ENCODE peak calls at places on chromosome 6, in four cellular contexts. J is fibroblast of lung, C is brain microvascular endothelial cell, G is NB4. Y is an unnamed sample.

GRCh38 chr6:69985180-69985579 is 118.8 kb downstream of the COL19A1 start:
- DNase-seq in G (no peak), J (no peak), C (no peak), Y (peak)

GRCh38 chr6:100574836-100575235 is 110.1 kb upstream of the SIM1 start:
- DNase-seq in C (no peak), J (no peak), G (no peak), Y (no peak)

GRCh38 chr6:4970739-4971395 is 33.0 kb downstream of the RPP40 start:
- DNase-seq in C (no peak), G (no peak), J (no peak), Y (no peak)

GRCh38 chr6:169452869-169453186 is 199.2 kb upstream of the THBS2 start:
- DNase-seq in G (no peak), J (no peak), C (no peak), Y (no peak)

GRCh38 chr6:10386260-10386659 is 28.6 kb downstream of the TFAP2A start:
- DNase-seq in G (no peak), J (no peak), C (no peak), Y (no peak)

GRCh38 chr6:113690255-113690956 is 166.7 kb upstream of the MARCKS start:
- DNase-seq in C (peak), J (peak), G (peak), Y (peak)

GRCh38 chr6:139409026-139409425 is 34.6 kb upstream of the CITED2 start:
- DNase-seq in G (no peak), J (peak), C (peak), Y (no peak)

GRCh38 chr6:158642097-158642601 is 2.4 kb downstream of the DYNLT1 start:
- DNase-seq in G (no peak), C (peak), J (peak), Y (peak)

GRCh38 chr6:43855247-43855646 is 85.2 kb downstream of the VEGFA start:
- DNase-seq in G (peak), C (no peak), J (no peak), Y (no peak)

GRCh38 chr6:74320076-74320475 is 624.1 kb downstream of the CD109 start:
- DNase-seq in J (no peak), G (no peak), C (no peak), Y (no peak)

GRCh38 chr6:36544228-36544627 is 3.1 kb downstream of the STK38 start:
- DNase-seq in J (peak), G (peak), C (no peak), Y (no peak)

GRCh38 chr6:35019831-35020230 is 121.3 kb downstream of the TCP11 start:
- DNase-seq in J (no peak), C (no peak), G (no peak), Y (no peak)

GRCh38 chr6:158049055-158050028 is 67.7 kb downstream of the SYNJ2 start:
- DNase-seq in G (no peak), J (no peak), C (no peak), Y (no peak)

GRCh38 chr6:85580878-85581267 is 12.8 kb downstream of the SNX14 start:
- DNase-seq in C (peak), G (no peak), J (peak), Y (no peak)

GRCh38 chr6:52815167-52816092 is 11.8 kb upstream of the GSTA1 start:
- DNase-seq in G (peak), C (peak), J (peak), Y (no peak)

GRCh38 chr6:11231564-11232176 is 798 bp downstream of the NEDD9 start:
- DNase-seq in J (peak), C (no peak), G (no peak), Y (no peak)

GRCh38 chr6:44825284-44825683 is 437.8 kb downstream of the CDC5L start:
- DNase-seq in C (no peak), J (no peak), G (no peak), Y (no peak)

GRCh38 chr6:15429146-15430110 is 183.6 kb downstream of the JARID2 start:
- DNase-seq in J (peak), C (peak), G (peak), Y (peak)

GRCh38 chr6:56368484-56368883 is 121.1 kb upstream of the COL21A1 start:
- DNase-seq in C (no peak), J (peak), G (no peak), Y (no peak)

GRCh38 chr6:33416386-33417126 is 1.4 kb downstream of the CUTA start:
- DNase-seq in J (no peak), G (no peak), C (no peak), Y (no peak)

GRCh38 chr6:33418690-33419291 is 884 bp upstream of the CUTA start:
- DNase-seq in G (peak), J (peak), C (peak), Y (no peak)

GRCh38 chr6:33419580-33420492 is at the start of gene SYNGAP1:
- DNase-seq in C (peak), J (peak), G (no peak), Y (no peak)

GRCh38 chr6:33417127-33417902 is 592 bp downstream of the CUTA start:
- DNase-seq in C (peak), G (peak), J (peak), Y (peak)

GRCh38 chr6:33417903-33418689 is at the start of gene CUTA:
- DNase-seq in J (peak), C (peak), G (peak), Y (peak)
- H3K4me3 ChIP-seq in J (peak), C (peak), G (peak), Y (peak)

GRCh38 chr6:132401120-132401940 is at the start of gene MOXD1:
- DNase-seq in J (peak), G (no peak), C (no peak), Y (no peak)

GRCh38 chr6:132399376-132400074 is 1.8 kb downstream of the MOXD1 start:
- DNase-seq in C (peak), G (no peak), J (peak), Y (peak)

GRCh38 chr6:132404330-132404729 is 3.1 kb upstream of the MOXD1 start:
- DNase-seq in J (no peak), G (no peak), C (no peak), Y (no peak)

GRCh38 chr6:132400641-132401119 is 595 bp downstream of the MOXD1 start:
- DNase-seq in G (no peak), J (no peak), C (no peak), Y (no peak)

DNA sequence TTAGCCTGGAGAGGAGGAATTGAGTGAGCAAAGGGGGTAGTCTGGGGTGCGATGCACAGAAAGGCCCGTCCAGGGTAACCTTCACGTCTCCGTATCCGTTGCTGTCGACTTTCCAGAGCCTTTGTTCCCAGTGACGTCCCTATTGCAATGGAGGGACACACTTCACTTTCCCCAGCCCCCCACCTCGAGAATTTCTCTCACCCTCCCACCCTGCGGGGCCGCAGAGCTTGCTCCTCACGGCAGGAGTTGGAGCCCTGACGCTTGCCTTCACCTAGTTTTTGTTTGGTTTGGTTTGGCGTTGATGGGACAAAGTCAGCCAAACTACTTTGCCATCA is 633 bp upstream of the MOXD1 start:
- DNase-seq in G (no peak), J (no peak), C (no peak), Y (no peak)
- H3K4me3 ChIP-seq in G (no peak), J (peak), C (peak), Y (peak)

GRCh38 chr6:1390805-1391511 is 1.6 kb downstream of the FOXF2 start:
- DNase-seq in G (no peak), J (no peak), C (no peak), Y (peak)

GRCh38 chr6:1389791-1390070 is 355 bp downstream of the FOXF2 start:
- DNase-seq in G (no peak), C (no peak), J (no peak), Y (no peak)

GRCh38 chr6:1388927-1389790 is at the start of gene FOXF2:
- DNase-seq in G (peak), C (no peak), J (no peak), Y (no peak)

GRCh38 chr6:1391692-1392309 is 2.4 kb downstream of the FOXF2 start:
- DNase-seq in G (no peak), C (no peak), J (no peak), Y (no peak)

GRCh38 chr6:1390071-1390804 is 862 bp downstream of the FOXF2 start:
- DNase-seq in G (peak), C (no peak), J (peak), Y (peak)
- H3K4me3 ChIP-seq in G (no peak), C (peak), J (peak), Y (peak)

GRCh38 chr6:143061597-143062385 is 1.1 kb downstream of the AIG1 start:
- DNase-seq in C (no peak), J (peak), G (no peak), Y (no peak)

GRCh38 chr6:143063631-143064030 is 2.9 kb downstream of the AIG1 start:
- DNase-seq in G (no peak), J (peak), C (no peak), Y (no peak)

GRCh38 chr6:143062551-143062950 is 1.9 kb downstream of the AIG1 start:
- DNase-seq in G (no peak), C (no peak), J (no peak), Y (no peak)

GRCh38 chr6:143068001-143068400 is 7.3 kb downstream of the AIG1 start:
- DNase-seq in J (peak), C (no peak), G (no peak), Y (no peak)

GRCh38 chr6:143064996-143065683 is 4.5 kb downstream of the AIG1 start:
- DNase-seq in J (peak), C (no peak), G (peak), Y (no peak)
- H3K4me3 ChIP-seq in J (no peak), C (no peak), G (no peak), Y (no peak)

GRCh38 chr6:153670403-153671026 is 368.5 kb upstream of the OPRM1 start:
- DNase-seq in J (no peak), G (no peak), C (no peak), Y (no peak)

GRCh38 chr6:153677522-153677921 is 361.5 kb upstream of the OPRM1 start:
- DNase-seq in G (no peak), J (no peak), C (no peak), Y (no peak)

GRCh38 chr6:153673750-153674149 is 365.3 kb upstream of the OPRM1 start:
- DNase-seq in C (no peak), J (no peak), G (no peak), Y (no peak)

GRCh38 chr6:153668758-153669157 is 370.3 kb upstream of the OPRM1 start:
- DNase-seq in C (no peak), J (no peak), G (no peak), Y (no peak)

DNA sequence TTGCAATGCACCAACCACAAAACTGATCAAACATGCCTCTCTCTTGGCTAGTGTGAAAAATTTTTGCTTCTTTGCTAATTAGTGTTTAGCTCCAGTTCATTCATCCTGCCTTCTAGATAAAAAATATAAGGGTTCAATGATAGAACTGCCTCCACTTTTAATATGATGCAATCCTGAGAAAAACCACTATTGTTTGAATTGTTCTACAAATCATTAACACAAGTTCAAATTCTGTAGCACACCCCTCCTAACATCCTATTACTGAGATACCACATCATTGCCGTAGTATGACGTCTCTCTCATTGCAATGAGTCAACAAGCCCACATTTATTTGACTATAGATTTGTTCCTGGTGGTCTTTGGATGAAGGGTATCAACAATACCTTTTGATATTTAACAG is 365.8 kb upstream of the OPRM1 start:
- DNase-seq in J (no peak), C (no peak), G (no peak), Y (no peak)
- H3K4me3 ChIP-seq in J (no peak), C (no peak), G (no peak), Y (no peak)

DNA sequence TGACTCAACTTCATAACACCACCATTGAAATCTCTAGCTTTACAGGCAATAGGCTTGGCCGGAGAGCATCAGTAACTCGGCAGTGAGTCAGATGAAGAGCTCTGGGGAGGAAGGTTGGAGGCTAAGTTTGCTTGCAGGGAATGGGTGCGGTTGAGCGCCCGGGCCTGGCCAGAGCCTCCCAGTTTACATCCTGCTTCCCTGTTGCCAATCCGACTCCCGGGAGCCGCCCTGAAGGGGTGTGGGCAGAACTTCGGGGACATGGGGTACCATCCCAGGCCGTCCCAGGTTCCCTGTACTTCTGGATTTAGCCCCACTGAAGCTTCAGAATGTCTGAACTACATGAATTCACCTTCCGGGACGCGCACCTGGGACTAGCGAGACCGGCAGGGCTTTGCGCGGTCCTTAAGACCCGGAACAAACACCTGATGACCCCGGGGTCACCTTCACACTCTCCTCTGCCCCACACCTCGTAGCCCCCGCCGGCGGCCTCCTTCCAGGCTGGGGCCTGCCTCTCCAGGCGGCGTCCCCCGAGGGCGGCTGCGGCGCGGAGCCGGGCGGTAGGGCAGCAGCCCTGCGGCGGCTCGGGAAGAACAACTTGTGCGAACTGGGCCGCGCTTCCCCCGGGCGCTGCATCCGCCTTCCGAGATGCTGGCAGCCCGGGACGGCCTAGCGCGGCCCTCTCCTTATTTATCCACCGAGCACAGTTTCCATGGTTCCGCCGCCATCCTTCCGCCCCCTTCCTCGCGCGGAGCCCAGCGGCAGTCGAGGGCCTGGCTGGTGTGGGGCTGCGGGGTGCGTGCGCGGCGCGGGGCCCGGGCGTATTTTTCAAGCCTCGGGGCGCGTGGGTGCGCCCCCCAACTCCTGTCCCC is 56.6 kb upstream of the RREB1 start:
- DNase-seq in C (peak), J (peak), G (peak), Y (peak)
- H3K4me3 ChIP-seq in C (peak), J (peak), G (peak), Y (peak)

GRCh38 chr6:31799781-31800180 is 4.2 kb upstream of the VARS1 start:
- DNase-seq in C (no peak), J (peak), G (no peak), Y (no peak)

GRCh38 chr6:31794866-31795615 is 511 bp downstream of the VARS1 start:
- DNase-seq in G (peak), C (no peak), J (peak), Y (no peak)

GRCh38 chr6:31795616-31796298 is at the start of gene VARS1:
- DNase-seq in C (peak), J (peak), G (peak), Y (peak)

GRCh38 chr6:31796993-31797385 is 1.4 kb upstream of the VARS1 start:
- DNase-seq in G (no peak), C (no peak), J (no peak), Y (no peak)

GRCh38 chr6:31797607-31798006 is 2.1 kb upstream of the VARS1 start:
- DNase-seq in C (no peak), G (no peak), J (no peak), Y (no peak)
- H3K4me3 ChIP-seq in C (no peak), G (no peak), J (no peak), Y (no peak)

GRCh38 chr6:165662041-165662491 is 975 bp downstream of the PDE10A start:
- DNase-seq in G (no peak), C (peak), J (peak), Y (no peak)
- H3K4me3 ChIP-seq in G (no peak), C (peak), J (no peak), Y (peak)

GRCh38 chr6:42043787-42044475 is 6.4 kb upstream of the TAF8 start:
- DNase-seq in G (peak), J (peak), C (peak), Y (peak)

GRCh38 chr6:42042108-42042507 is 8.2 kb upstream of the TAF8 start:
- DNase-seq in G (no peak), J (no peak), C (no peak), Y (no peak)

GRCh38 chr6:42038811-42039408 is 11.4 kb upstream of the TAF8 start:
- DNase-seq in C (no peak), J (peak), G (no peak), Y (peak)

GRCh38 chr6:42038163-42038562 is 12.2 kb upstream of the TAF8 start:
- DNase-seq in C (no peak), G (no peak), J (no peak), Y (no peak)

GRCh38 chr6:42041131-42042055 is 8.9 kb upstream of the TAF8 start:
- DNase-seq in J (no peak), C (no peak), G (no peak), Y (no peak)
- H3K4me3 ChIP-seq in J (no peak), C (no peak), G (no peak), Y (no peak)